ENCODE peak calls at places on chromosome 11, in five cellular contexts. One of them, this sample, is unnamed.

GRCh38 chr11:93484716-93485115 is 58.5 kb downstream of the SMCO4 start:
- DNase-seq in brain microvascular endothelial cell: no peak
- DNase-seq in A549: no peak
- DNase-seq in neural progenitor cell: no peak
- DNase-seq in right lobe of liver: no peak
- DNase-seq in this sample: peak; percentile 87

GRCh38 chr11:112087212-112087611 is 539 bp downstream of the SDHD start:
- DNase-seq in brain microvascular endothelial cell: no peak
- DNase-seq in A549: no peak
- DNase-seq in neural progenitor cell: peak; percentile 3
- DNase-seq in right lobe of liver: no peak
- DNase-seq in this sample: no peak

GRCh38 chr11:16902182-16902581 is 112.0 kb downstream of the PLEKHA7 start:
- DNase-seq in brain microvascular endothelial cell: no peak
- DNase-seq in A549: no peak
- DNase-seq in neural progenitor cell: no peak
- DNase-seq in right lobe of liver: no peak
- DNase-seq in this sample: no peak

GRCh38 chr11:58058276-58059010 is 27.7 kb downstream of the OR6Q1 start:
- DNase-seq in brain microvascular endothelial cell: peak; percentile 13
- DNase-seq in A549: no peak
- DNase-seq in neural progenitor cell: no peak
- DNase-seq in right lobe of liver: no peak
- DNase-seq in this sample: no peak

GRCh38 chr11:104916442-104916841 is 18.2 kb upstream of the CASP12 start:
- DNase-seq in brain microvascular endothelial cell: no peak
- DNase-seq in A549: no peak
- DNase-seq in neural progenitor cell: no peak
- DNase-seq in right lobe of liver: no peak
- DNase-seq in this sample: no peak

GRCh38 chr11:705646-706438 is at the start of gene EPS8L2:
- DNase-seq in brain microvascular endothelial cell: no peak
- DNase-seq in A549: peak; percentile 56
- DNase-seq in neural progenitor cell: peak; percentile 50
- DNase-seq in right lobe of liver: peak; percentile 96
- DNase-seq in this sample: no peak

GRCh38 chr11:86497310-86497709 is 122.6 kb downstream of the CCDC81 start:
- DNase-seq in brain microvascular endothelial cell: peak; percentile 59
- DNase-seq in A549: no peak
- DNase-seq in neural progenitor cell: no peak
- DNase-seq in right lobe of liver: no peak
- DNase-seq in this sample: peak; percentile 55

GRCh38 chr11:134008593-134008992 is 51.8 kb upstream of the IGSF9B start:
- DNase-seq in brain microvascular endothelial cell: no peak
- DNase-seq in A549: no peak
- DNase-seq in neural progenitor cell: no peak
- DNase-seq in right lobe of liver: no peak
- DNase-seq in this sample: no peak

GRCh38 chr11:134341805-134342571 is 10.2 kb downstream of the GLB1L2 start:
- DNase-seq in brain microvascular endothelial cell: no peak
- DNase-seq in A549: no peak
- DNase-seq in neural progenitor cell: no peak
- DNase-seq in right lobe of liver: no peak
- DNase-seq in this sample: no peak

GRCh38 chr11:126502159-126502558 is 146.7 kb downstream of the ST3GAL4 start:
- DNase-seq in brain microvascular endothelial cell: no peak
- DNase-seq in A549: no peak
- DNase-seq in neural progenitor cell: no peak
- DNase-seq in right lobe of liver: no peak
- DNase-seq in this sample: no peak

GRCh38 chr11:15547685-15548084 is 433.0 kb downstream of the INSC start:
- DNase-seq in brain microvascular endothelial cell: no peak
- DNase-seq in A549: no peak
- DNase-seq in neural progenitor cell: peak; percentile 80
- DNase-seq in right lobe of liver: no peak
- DNase-seq in this sample: no peak

GRCh38 chr11:43922974-43923326 is 19.5 kb upstream of the C11orf96 start:
- DNase-seq in brain microvascular endothelial cell: no peak
- DNase-seq in A549: no peak
- DNase-seq in neural progenitor cell: no peak
- DNase-seq in right lobe of liver: no peak
- DNase-seq in this sample: no peak

GRCh38 chr11:102589047-102589459 is 36.1 kb downstream of the MMP20 start:
- DNase-seq in brain microvascular endothelial cell: no peak
- DNase-seq in A549: no peak
- DNase-seq in neural progenitor cell: no peak
- DNase-seq in right lobe of liver: no peak
- DNase-seq in this sample: no peak

GRCh38 chr11:101436511-101437142 is 147.2 kb downstream of the TRPC6 start:
- DNase-seq in brain microvascular endothelial cell: peak; percentile 45
- DNase-seq in A549: peak; percentile 54
- DNase-seq in neural progenitor cell: peak; percentile 76
- DNase-seq in right lobe of liver: no peak
- DNase-seq in this sample: peak; percentile 47

GRCh38 chr11:15327786-15328231 is 213.1 kb downstream of the INSC start:
- DNase-seq in brain microvascular endothelial cell: peak; percentile 32
- DNase-seq in A549: peak; percentile 39
- DNase-seq in neural progenitor cell: peak; percentile 88
- DNase-seq in right lobe of liver: peak; percentile 67
- DNase-seq in this sample: peak; percentile 3

GRCh38 chr11:115162919-115163318 is 341.3 kb downstream of the CADM1 start:
- DNase-seq in brain microvascular endothelial cell: no peak
- DNase-seq in A549: no peak
- DNase-seq in neural progenitor cell: no peak
- DNase-seq in right lobe of liver: no peak
- DNase-seq in this sample: no peak

GRCh38 chr11:15673408-15673811 is 558.7 kb downstream of the INSC start:
- DNase-seq in brain microvascular endothelial cell: no peak
- DNase-seq in A549: no peak
- DNase-seq in neural progenitor cell: no peak
- DNase-seq in right lobe of liver: no peak
- DNase-seq in this sample: no peak

GRCh38 chr11:114180301-114181055 is 115.7 kb upstream of the NNMT start:
- DNase-seq in brain microvascular endothelial cell: no peak
- DNase-seq in A549: peak; percentile 15
- DNase-seq in neural progenitor cell: peak; percentile 45
- DNase-seq in right lobe of liver: peak; percentile 72
- DNase-seq in this sample: no peak

GRCh38 chr11:1655168-1656060 is 25.8 kb downstream of the KRTAP5-5 start:
- DNase-seq in brain microvascular endothelial cell: no peak
- DNase-seq in A549: no peak
- DNase-seq in neural progenitor cell: no peak
- DNase-seq in right lobe of liver: peak; percentile 57
- DNase-seq in this sample: no peak

GRCh38 chr11:2399488-2400068 is 972 bp upstream of the TSSC4 start:
- DNase-seq in brain microvascular endothelial cell: no peak
- DNase-seq in A549: peak; percentile 35
- DNase-seq in neural progenitor cell: peak; percentile 57
- DNase-seq in right lobe of liver: no peak
- DNase-seq in this sample: no peak

GRCh38 chr11:127385071-127385470 is 384.5 kb upstream of the KIRREL3 start:
- DNase-seq in brain microvascular endothelial cell: no peak
- DNase-seq in A549: no peak
- DNase-seq in neural progenitor cell: no peak
- DNase-seq in right lobe of liver: no peak
- DNase-seq in this sample: no peak

GRCh38 chr11:71070490-71071455 is 181.6 kb downstream of the SHANK2 start:
- DNase-seq in brain microvascular endothelial cell: no peak
- DNase-seq in A549: no peak
- DNase-seq in neural progenitor cell: no peak
- DNase-seq in right lobe of liver: no peak
- DNase-seq in this sample: no peak

GRCh38 chr11:57370251-57370650 is 10.7 kb downstream of the PRG3 start:
- DNase-seq in brain microvascular endothelial cell: peak; percentile 43
- DNase-seq in A549: no peak
- DNase-seq in neural progenitor cell: no peak
- DNase-seq in right lobe of liver: no peak
- DNase-seq in this sample: no peak

DNA sequence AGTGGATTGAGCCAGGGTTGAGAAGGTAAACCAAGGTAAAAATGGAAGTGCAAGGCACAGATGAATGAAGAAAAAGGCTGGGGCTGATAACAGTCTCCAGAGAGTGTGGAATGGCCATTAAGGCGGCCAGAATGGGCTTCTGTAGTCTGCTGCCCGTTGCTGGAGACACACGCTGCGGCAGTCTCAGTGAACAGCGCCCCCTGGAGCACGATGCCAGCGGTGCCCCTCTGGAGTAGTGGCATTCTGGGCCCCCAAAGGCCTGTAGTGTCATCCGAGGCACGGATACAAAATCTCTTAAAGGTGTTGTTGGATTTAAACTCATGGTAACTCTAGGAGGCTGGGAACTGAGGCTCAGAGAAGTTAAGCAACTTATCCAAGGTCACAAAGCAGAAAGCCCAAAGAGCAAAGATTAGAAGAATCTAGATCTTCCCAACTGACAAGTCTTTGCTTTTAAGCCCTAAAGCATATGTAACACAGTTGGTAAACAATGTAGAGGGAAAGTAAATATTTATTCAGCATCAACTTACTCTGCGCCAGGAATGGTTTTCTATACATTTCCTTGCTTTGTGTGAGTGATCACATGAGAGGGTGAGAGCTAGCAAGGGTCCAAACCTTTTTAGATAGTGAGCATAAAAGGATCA is 18.2 kb downstream of the KCNJ1 start:
- DNase-seq in brain microvascular endothelial cell: peak; percentile 57
- DNase-seq in A549: peak; percentile 38
- DNase-seq in neural progenitor cell: peak; percentile 88
- DNase-seq in right lobe of liver: no peak
- DNase-seq in this sample: no peak
- H3K4me3 ChIP-seq in brain microvascular endothelial cell: no peak overlapping the region
- H3K4me3 ChIP-seq in A549: no peak overlapping the region
- H3K4me3 ChIP-seq in neural progenitor cell: no peak overlapping the region
- H3K4me3 ChIP-seq in right lobe of liver: no peak overlapping the region
- H3K4me3 ChIP-seq in this sample: no peak overlapping the region

DNA sequence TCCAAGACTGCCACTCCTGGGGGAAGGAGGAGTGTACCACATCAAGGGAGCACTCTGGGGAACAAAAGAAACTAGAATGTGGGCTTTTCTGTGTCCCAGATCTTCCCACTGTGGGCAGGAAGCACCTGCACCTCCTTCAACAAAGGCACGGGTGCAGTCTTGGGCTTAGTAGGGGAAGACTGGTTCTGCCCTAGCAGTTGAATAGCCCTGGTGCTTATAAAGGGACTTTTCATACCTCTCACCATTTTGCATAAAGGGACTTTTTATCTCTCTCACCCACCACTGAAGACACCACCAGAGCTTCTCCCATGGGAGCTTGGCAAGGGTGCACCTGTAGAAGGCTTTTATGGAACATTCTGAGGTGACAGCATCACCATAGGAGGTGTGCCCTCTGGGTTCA is 65.8 kb upstream of the MS4A8 start:
- DNase-seq in brain microvascular endothelial cell: no peak
- DNase-seq in A549: no peak
- DNase-seq in neural progenitor cell: no peak
- DNase-seq in right lobe of liver: no peak
- DNase-seq in this sample: no peak
- H3K4me3 ChIP-seq in brain microvascular endothelial cell: no peak overlapping the region
- H3K4me3 ChIP-seq in A549: no peak overlapping the region
- H3K4me3 ChIP-seq in neural progenitor cell: no peak overlapping the region
- H3K4me3 ChIP-seq in right lobe of liver: no peak overlapping the region
- H3K4me3 ChIP-seq in this sample: no peak overlapping the region

GRCh38 chr11:116278076-116278475 is 494.7 kb downstream of the BUD13 start:
- DNase-seq in brain microvascular endothelial cell: no peak
- DNase-seq in A549: no peak
- DNase-seq in neural progenitor cell: no peak
- DNase-seq in right lobe of liver: no peak
- DNase-seq in this sample: no peak

GRCh38 chr11:116275634-116276033 is 497.2 kb downstream of the BUD13 start:
- DNase-seq in brain microvascular endothelial cell: no peak
- DNase-seq in A549: no peak
- DNase-seq in neural progenitor cell: no peak
- DNase-seq in right lobe of liver: no peak
- DNase-seq in this sample: no peak

GRCh38 chr11:116272181-116272789 is 500.5 kb downstream of the BUD13 start:
- DNase-seq in brain microvascular endothelial cell: no peak
- DNase-seq in A549: no peak
- DNase-seq in neural progenitor cell: peak; percentile 28
- DNase-seq in right lobe of liver: no peak
- DNase-seq in this sample: no peak

GRCh38 chr11:116281173-116282160 is 491.3 kb downstream of the BUD13 start:
- DNase-seq in brain microvascular endothelial cell: no peak
- DNase-seq in A549: no peak
- DNase-seq in neural progenitor cell: no peak
- DNase-seq in right lobe of liver: no peak
- DNase-seq in this sample: no peak

DNA sequence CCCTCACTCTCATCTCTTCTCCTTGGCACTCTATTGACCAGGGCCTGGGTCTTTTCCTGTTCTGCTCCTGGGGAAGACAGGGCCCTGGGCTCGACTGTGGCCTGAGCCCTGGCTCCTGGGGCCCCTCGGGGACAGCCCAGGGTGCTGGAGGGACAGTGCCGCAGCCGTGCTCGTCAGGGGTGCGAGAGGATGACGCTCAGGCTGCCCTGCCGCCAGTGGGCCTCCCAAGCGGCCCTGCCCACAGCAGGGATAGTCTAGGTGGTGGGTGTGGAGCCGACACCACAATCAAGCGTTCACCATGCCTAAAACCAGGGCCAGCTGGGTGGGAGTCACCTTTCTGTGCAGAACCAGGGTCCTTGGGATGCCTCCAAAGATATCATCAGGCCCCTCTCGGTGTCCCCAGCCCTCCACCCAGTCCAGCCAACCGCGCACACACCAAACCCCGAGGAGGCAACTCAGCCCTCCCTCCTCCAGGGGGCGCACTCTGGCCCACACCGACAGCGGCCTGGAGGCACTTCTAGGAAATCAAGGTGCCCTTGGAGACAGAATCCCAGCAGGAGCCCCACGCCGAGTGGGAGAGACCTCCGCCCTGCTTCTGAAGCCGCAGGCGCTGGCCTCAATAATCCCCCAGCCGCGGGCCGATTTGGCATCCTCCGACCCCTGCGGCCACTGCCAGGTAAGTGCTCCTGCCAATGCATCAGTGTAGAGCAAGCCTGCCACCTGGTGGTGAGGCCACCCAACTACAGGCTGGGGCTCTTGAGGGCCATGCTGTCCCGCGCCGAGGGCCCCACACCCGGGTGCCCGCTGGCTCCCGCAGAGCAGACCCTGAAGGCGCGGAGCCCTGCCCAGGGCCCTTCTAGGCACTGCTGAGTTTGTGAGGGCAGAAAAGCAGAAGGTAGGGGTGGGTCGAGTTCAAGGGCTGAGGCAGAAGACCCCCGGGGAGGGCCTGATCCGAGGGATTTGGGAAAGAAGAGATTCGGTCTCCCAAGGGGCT is 496.4 kb downstream of the BUD13 start:
- DNase-seq in brain microvascular endothelial cell: peak; percentile 18
- DNase-seq in A549: peak; percentile 82
- DNase-seq in neural progenitor cell: peak; percentile 91
- DNase-seq in right lobe of liver: peak; percentile 68
- DNase-seq in this sample: peak; percentile 25
- H3K4me3 ChIP-seq in brain microvascular endothelial cell: no peak overlapping the region
- H3K4me3 ChIP-seq in A549: peak overlapping the region; percentile 44
- H3K4me3 ChIP-seq in neural progenitor cell: peak overlapping the region; percentile 43
- H3K4me3 ChIP-seq in right lobe of liver: no peak overlapping the region
- H3K4me3 ChIP-seq in this sample: no peak overlapping the region

DNA sequence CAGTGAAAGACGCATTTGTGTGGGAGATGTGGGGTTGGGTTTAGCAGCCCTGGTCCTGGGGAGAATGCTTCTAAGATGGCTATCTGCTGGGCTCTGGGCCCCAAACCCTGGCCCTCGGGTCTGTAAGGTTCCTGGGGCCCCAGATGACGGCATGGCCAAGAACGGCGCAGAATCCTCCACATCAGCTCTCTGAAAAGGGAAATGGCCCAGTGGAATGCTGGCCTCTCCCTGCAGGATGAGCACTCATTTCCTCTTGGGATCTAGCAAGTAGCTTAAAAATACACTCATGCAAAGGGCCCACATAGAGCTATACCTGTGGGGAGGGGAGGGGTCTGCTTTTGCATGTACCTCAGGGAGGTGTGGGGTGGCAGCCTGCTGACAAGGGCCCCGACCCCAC is 37.5 kb upstream of the LINC01488 start:
- DNase-seq in brain microvascular endothelial cell: peak; percentile 41
- DNase-seq in A549: no peak
- DNase-seq in neural progenitor cell: no peak
- DNase-seq in right lobe of liver: no peak
- DNase-seq in this sample: peak; percentile 75
- H3K4me3 ChIP-seq in brain microvascular endothelial cell: no peak overlapping the region
- H3K4me3 ChIP-seq in A549: peak overlapping the region; percentile 36
- H3K4me3 ChIP-seq in neural progenitor cell: peak overlapping the region; percentile 22
- H3K4me3 ChIP-seq in right lobe of liver: no peak overlapping the region
- H3K4me3 ChIP-seq in this sample: peak overlapping the region; percentile 59